ENCODE peak calls at places on chromosomes 1 and 21, in four cellular contexts. B is left ventricle myocardium inferior; D is HFF-Myc; Q is CD4-positive, alpha-beta memory T cell. E is an unnamed sample.

GRCh38 chr1:208433086-208433485 is 188.9 kb upstream of the PLXNA2 start:
- DNase-seq in Q (no peak), D (no peak), B (no peak), E (no peak)

GRCh38 chr1:236139495-236139894 is 2.8 kb upstream of the GPR137B start:
- DNase-seq in B (no peak), D (no peak), Q (no peak), E (no peak)

GRCh38 chr21:32770514-32771133 is 931 bp downstream of the PAXBP1 start:
- DNase-seq in Q (no peak), D (no peak), B (peak; percentile 18), E (no peak)

GRCh38 chr1:8567146-8567545 is 249.2 kb downstream of the SLC45A1 start:
- DNase-seq in D (no peak), Q (no peak), B (no peak), E (no peak)

GRCh38 chr1:169538998-169539871 is 47.0 kb downstream of the F5 start:
- DNase-seq in B (no peak), Q (no peak), D (peak; percentile 33), E (no peak)

GRCh38 chr1:161019767-161020572 is 982 bp downstream of the F11R start:
- DNase-seq in B (no peak), D (no peak), Q (peak; percentile 13), E (no peak)

GRCh38 chr1:68962711-68963110 is 465.8 kb upstream of the DEPDC1 start:
- DNase-seq in B (no peak), Q (no peak), D (no peak), E (no peak)

GRCh38 chr21:28442085-28442484 is 550.6 kb downstream of the LTN1 start:
- DNase-seq in B (no peak), Q (no peak), D (no peak), E (no peak)

GRCh38 chr1:227779651-227780050 is 35.8 kb upstream of the PRSS38 start:
- DNase-seq in Q (no peak), B (no peak), D (no peak), E (peak; percentile 8)

GRCh38 chr1:57279909-57280666 is 143.8 kb downstream of the DAB1 start:
- DNase-seq in Q (no peak), D (no peak), B (no peak), E (no peak)

GRCh38 chr1:53731779-53732305 is 7.1 kb downstream of the GLIS1 start:
- DNase-seq in D (peak; percentile 21), B (no peak), Q (no peak), E (no peak)

GRCh38 chr1:6026095-6026809 is 19.4 kb upstream of the KCNAB2 start:
- DNase-seq in B (peak; percentile 90), Q (peak; percentile 90), D (peak; percentile 19), E (peak; percentile 45)

GRCh38 chr21:36909901-36910561 is 56.4 kb downstream of the HLCS start:
- DNase-seq in B (no peak), D (peak; percentile 96), Q (no peak), E (no peak)

GRCh38 chr1:156705321-156705917 is at the start of gene CRABP2:
- DNase-seq in D (no peak), Q (no peak), B (no peak), E (peak; percentile 51)

GRCh38 chr1:227543283-227544066 is 19.9 kb upstream of the ZNF678 start:
- DNase-seq in D (no peak), B (no peak), Q (no peak), E (no peak)

GRCh38 chr21:15332572-15332971 is 267.8 kb upstream of the NRIP1 start:
- DNase-seq in D (no peak), Q (no peak), B (no peak), E (no peak)

GRCh38 chr1:26721669-26722355 is 26.0 kb downstream of the ARID1A start:
- DNase-seq in Q (no peak), D (no peak), B (no peak), E (no peak)

GRCh38 chr1:223845810-223846667 is at the start of gene TP53BP2:
- DNase-seq in B (peak; percentile 90), Q (peak; percentile 91), D (peak; percentile 38), E (peak; percentile 91)

GRCh38 chr1:198238121-198238520 is 81.3 kb downstream of the NEK7 start:
- DNase-seq in D (no peak), B (peak; percentile 23), Q (no peak), E (no peak)

GRCh38 chr1:23417570-23417969 is 7.0 kb downstream of the TCEA3 start:
- DNase-seq in B (peak; percentile 45), Q (no peak), D (peak; percentile 46), E (no peak)

GRCh38 chr1:240031009-240031408 is 60.7 kb upstream of the FMN2 start:
- DNase-seq in B (no peak), D (peak; percentile 92), Q (no peak), E (no peak)

GRCh38 chr1:215416497-215416896 is 150.6 kb upstream of the KCTD3 start:
- DNase-seq in D (no peak), B (no peak), Q (no peak), E (no peak)

GRCh38 chr1:3685229-3685628 is 32.9 kb downstream of the TP73 start:
- DNase-seq in D (no peak), B (no peak), Q (no peak), E (no peak)

GRCh38 chr1:37673920-37674319 is 18.4 kb upstream of the CDCA8 start:
- DNase-seq in D (no peak), B (no peak), Q (peak; percentile 83), E (no peak)

DNA sequence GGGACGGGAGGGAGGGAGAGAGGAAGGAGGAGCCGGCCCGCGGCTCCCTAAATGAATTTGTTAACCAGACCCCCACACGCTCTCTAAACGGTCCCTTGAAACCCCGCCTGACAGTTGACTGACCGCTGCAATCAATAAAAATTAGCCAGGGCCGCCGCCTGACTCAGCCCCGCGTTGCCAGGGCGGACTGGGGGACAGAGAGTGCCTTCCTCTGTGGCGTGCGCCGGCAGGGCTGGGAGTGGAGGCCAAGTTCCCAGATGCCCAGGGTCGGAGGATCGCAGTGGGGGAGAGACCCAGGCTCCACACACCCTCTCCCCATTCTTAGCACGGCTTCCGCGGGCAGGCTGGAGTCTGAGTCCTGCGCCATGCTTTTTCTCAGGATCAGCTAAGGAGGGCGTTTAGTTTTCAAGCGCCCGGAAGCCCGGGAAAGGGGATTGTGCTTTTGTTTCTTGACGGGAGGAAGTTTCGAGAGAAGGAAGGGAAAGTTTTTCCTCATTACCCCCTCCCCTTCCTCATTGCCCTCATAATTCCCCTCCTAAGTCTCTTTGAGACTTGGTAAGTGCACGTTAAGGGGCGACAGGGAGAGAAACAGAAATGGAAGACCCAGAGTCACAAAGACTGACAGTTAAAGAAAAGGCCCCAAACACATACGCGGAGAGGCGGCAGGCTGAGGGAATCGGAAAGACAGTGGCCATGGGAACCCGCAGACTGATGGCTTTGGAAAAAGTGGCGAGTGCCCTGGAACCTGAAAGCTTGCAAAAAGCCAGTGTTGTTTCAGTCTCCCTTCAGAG is 6.3 kb downstream of the PAX7 start:
- DNase-seq in Q (no peak), D (no peak), B (no peak), E (no peak)
- H3K4me3 ChIP-seq in Q (no peak overlapping the region), D (no peak overlapping the region), B (no peak overlapping the region), E (no peak overlapping the region)

GRCh38 chr1:219798283-219799030 is 129.9 kb downstream of the SLC30A10 start:
- DNase-seq in B (no peak), D (no peak), Q (no peak), E (no peak)
- H3K4me3 ChIP-seq in B (no peak overlapping the region), D (no peak overlapping the region), Q (no peak overlapping the region), E (no peak overlapping the region)

GRCh38 chr1:230171337-230172015 is 104.4 kb downstream of the GALNT2 start:
- DNase-seq in Q (no peak), B (no peak), D (no peak), E (peak; percentile 0)

GRCh38 chr1:230172016-230172356 is 104.9 kb downstream of the GALNT2 start:
- DNase-seq in B (no peak), D (no peak), Q (no peak), E (peak; percentile 8)

GRCh38 chr1:230170610-230171009 is 103.6 kb downstream of the GALNT2 start:
- DNase-seq in B (no peak), D (no peak), Q (no peak), E (peak; percentile 3)

GRCh38 chr1:230169454-230170152 is 102.6 kb downstream of the GALNT2 start:
- DNase-seq in Q (no peak), B (no peak), D (no peak), E (no peak)

GRCh38 chr1:230170153-230170547 is 103.1 kb downstream of the GALNT2 start:
- DNase-seq in B (no peak), Q (no peak), D (no peak), E (no peak)
- H3K4me3 ChIP-seq in B (peak overlapping the region; percentile 24), Q (no peak overlapping the region), D (no peak overlapping the region), E (no peak overlapping the region)

DNA sequence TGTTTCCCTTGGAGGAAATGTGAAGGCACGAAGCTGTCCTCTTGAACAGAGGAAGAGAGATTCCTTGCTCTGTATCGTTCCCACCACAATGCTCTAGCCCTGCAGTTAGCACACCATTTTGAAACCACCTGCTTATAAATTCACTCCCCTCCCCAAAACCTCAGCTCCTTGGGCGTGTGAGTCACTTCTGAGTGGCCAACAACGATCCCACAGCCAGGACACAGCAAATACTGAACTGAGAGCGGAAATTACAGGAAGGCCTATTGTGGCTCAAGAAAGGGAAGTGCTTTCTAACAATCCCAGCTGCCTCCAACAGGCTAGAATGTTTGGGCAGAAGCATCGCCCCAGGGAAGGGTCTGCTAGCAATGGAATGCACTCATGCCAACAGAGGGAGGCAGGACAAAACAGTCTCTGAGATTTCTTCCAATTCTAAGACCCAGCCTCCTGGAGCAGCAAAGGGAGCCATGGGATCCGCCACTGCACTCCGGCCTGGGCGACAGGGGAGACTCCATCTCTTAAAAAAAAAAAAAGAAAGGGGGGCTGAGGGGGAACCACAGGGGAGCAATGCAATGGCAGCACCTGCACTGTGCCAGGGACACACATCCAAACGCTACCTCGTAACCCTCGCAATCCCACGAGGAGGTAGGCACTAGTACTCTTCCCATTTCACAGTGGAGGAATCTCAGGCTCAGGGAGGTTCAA is 1.9 kb downstream of the TMEM53 start:
- DNase-seq in B (no peak), D (no peak), Q (no peak), E (no peak)
- H3K4me3 ChIP-seq in B (no peak overlapping the region), D (no peak overlapping the region), Q (no peak overlapping the region), E (no peak overlapping the region)

GRCh38 chr1:201648911-201649775 is 110.2 kb downstream of the NAV1 start:
- DNase-seq in B (peak; percentile 36), Q (no peak), D (no peak), E (peak; percentile 62)

GRCh38 chr1:201648066-201648910 is 109.4 kb downstream of the NAV1 start:
- DNase-seq in D (no peak), B (peak; percentile 66), Q (no peak), E (peak; percentile 56)

GRCh38 chr1:201652180-201652579 is 113.3 kb downstream of the NAV1 start:
- DNase-seq in D (no peak), B (no peak), Q (no peak), E (no peak)

GRCh38 chr1:201649776-201650607 is 111.1 kb downstream of the NAV1 start:
- DNase-seq in D (no peak), Q (no peak), B (peak; percentile 88), E (peak; percentile 83)

GRCh38 chr1:201650608-201650933 is 111.6 kb downstream of the NAV1 start:
- DNase-seq in B (no peak), D (no peak), Q (no peak), E (no peak)
- H3K4me3 ChIP-seq in B (peak overlapping the region; percentile 82), D (peak overlapping the region; percentile 84), Q (no peak overlapping the region), E (peak overlapping the region; percentile 51)

GRCh38 chr21:39631842-39632577 is 19.3 kb downstream of the B3GALT5 start:
- DNase-seq in B (no peak), Q (no peak), D (no peak), E (no peak)
- H3K4me3 ChIP-seq in B (no peak overlapping the region), Q (no peak overlapping the region), D (no peak overlapping the region), E (no peak overlapping the region)